ENCODE peak calls at places on chromosomes 1 and 21, in four cellular contexts. One of them, this sample, is unnamed.

GRCh38 chr1:156639601-156640101 is 2.3 kb upstream of the BCAN start:
- DNase-seq in glutamatergic neuron: no peak
- DNase-seq in PC-3: peak
- DNase-seq in lower leg skin: no peak
- DNase-seq in this sample: no peak

GRCh38 chr1:224430511-224431113 is 4.0 kb downstream of the WDR26 start:
- DNase-seq in lower leg skin: no peak
- DNase-seq in PC-3: peak
- DNase-seq in glutamatergic neuron: no peak
- DNase-seq in this sample: no peak

GRCh38 chr1:178551940-178552339 is 39.0 kb downstream of the TEX35 start:
- DNase-seq in lower leg skin: no peak
- DNase-seq in PC-3: no peak
- DNase-seq in glutamatergic neuron: no peak
- DNase-seq in this sample: no peak

GRCh38 chr1:77095231-77095630 is 124.0 kb downstream of the PIGK start:
- DNase-seq in PC-3: no peak
- DNase-seq in lower leg skin: no peak
- DNase-seq in glutamatergic neuron: no peak
- DNase-seq in this sample: no peak

GRCh38 chr1:16464917-16465625 is 24.5 kb downstream of the NECAP2 start:
- DNase-seq in PC-3: no peak
- DNase-seq in glutamatergic neuron: no peak
- DNase-seq in lower leg skin: no peak
- DNase-seq in this sample: no peak

GRCh38 chr1:23376890-23377811 is 7.5 kb upstream of the ZNF436 start:
- DNase-seq in PC-3: peak
- DNase-seq in glutamatergic neuron: no peak
- DNase-seq in lower leg skin: no peak
- DNase-seq in this sample: peak

GRCh38 chr1:44417351-44418021 is 12.4 kb downstream of the RNF220 start:
- DNase-seq in lower leg skin: no peak
- DNase-seq in PC-3: no peak
- DNase-seq in glutamatergic neuron: peak
- DNase-seq in this sample: no peak

GRCh38 chr1:1758059-1758621 is 20.1 kb downstream of the NADK start:
- DNase-seq in PC-3: peak
- DNase-seq in glutamatergic neuron: no peak
- DNase-seq in lower leg skin: no peak
- DNase-seq in this sample: no peak

GRCh38 chr1:189693140-189693539 is 784.5 kb downstream of the BRINP3 start:
- DNase-seq in glutamatergic neuron: no peak
- DNase-seq in lower leg skin: no peak
- DNase-seq in PC-3: peak
- DNase-seq in this sample: no peak

GRCh38 chr21:28712396-28712795 is 280.3 kb downstream of the LTN1 start:
- DNase-seq in lower leg skin: no peak
- DNase-seq in PC-3: no peak
- DNase-seq in glutamatergic neuron: no peak
- DNase-seq in this sample: no peak

GRCh38 chr1:41474490-41475271 is 9.8 kb downstream of the EDN2 start:
- DNase-seq in lower leg skin: peak
- DNase-seq in PC-3: no peak
- DNase-seq in glutamatergic neuron: peak
- DNase-seq in this sample: no peak

GRCh38 chr1:78715181-78715661 is 65.6 kb downstream of the IFI44 start:
- DNase-seq in lower leg skin: no peak
- DNase-seq in glutamatergic neuron: no peak
- DNase-seq in PC-3: peak
- DNase-seq in this sample: no peak

GRCh38 chr1:51421961-51422360 is 91.6 kb upstream of the TTC39A start:
- DNase-seq in PC-3: peak
- DNase-seq in lower leg skin: no peak
- DNase-seq in glutamatergic neuron: no peak
- DNase-seq in this sample: peak

GRCh38 chr1:184255560-184255959 is 131.3 kb upstream of the C1orf21 start:
- DNase-seq in glutamatergic neuron: no peak
- DNase-seq in lower leg skin: no peak
- DNase-seq in PC-3: no peak
- DNase-seq in this sample: no peak

GRCh38 chr1:184888505-184888904 is 85.8 kb downstream of the NIBAN1 start:
- DNase-seq in glutamatergic neuron: no peak
- DNase-seq in lower leg skin: no peak
- DNase-seq in PC-3: peak
- DNase-seq in this sample: no peak

GRCh38 chr1:24417681-24418080 is 2.1 kb downstream of the NIPAL3 start:
- DNase-seq in lower leg skin: no peak
- DNase-seq in glutamatergic neuron: no peak
- DNase-seq in PC-3: peak
- DNase-seq in this sample: no peak

GRCh38 chr21:38351961-38352521 is 95.2 kb downstream of the KCNJ15 start:
- DNase-seq in lower leg skin: no peak
- DNase-seq in glutamatergic neuron: no peak
- DNase-seq in PC-3: peak
- DNase-seq in this sample: peak

GRCh38 chr1:179867493-179868330 is 9.9 kb downstream of the TOR1AIP2 start:
- DNase-seq in glutamatergic neuron: peak
- DNase-seq in PC-3: peak
- DNase-seq in lower leg skin: no peak
- DNase-seq in this sample: no peak

GRCh38 chr1:179247923-179248322 is 18.4 kb upstream of the ABL2 start:
- DNase-seq in glutamatergic neuron: no peak
- DNase-seq in lower leg skin: no peak
- DNase-seq in PC-3: no peak
- DNase-seq in this sample: no peak

GRCh38 chr1:113534130-113534817 is 144.0 kb downstream of the MAGI3 start:
- DNase-seq in PC-3: no peak
- DNase-seq in glutamatergic neuron: no peak
- DNase-seq in lower leg skin: no peak
- DNase-seq in this sample: no peak

GRCh38 chr1:22153653-22154052 is 10.8 kb upstream of the WNT4 start:
- DNase-seq in glutamatergic neuron: no peak
- DNase-seq in PC-3: no peak
- DNase-seq in lower leg skin: no peak
- DNase-seq in this sample: no peak

GRCh38 chr1:13469343-13469742 is 44.5 kb downstream of the LRRC38 start:
- DNase-seq in glutamatergic neuron: no peak
- DNase-seq in PC-3: peak
- DNase-seq in lower leg skin: no peak
- DNase-seq in this sample: no peak

GRCh38 chr21:34166468-34166867 is 93.1 kb downstream of the MRPS6 start:
- DNase-seq in glutamatergic neuron: no peak
- DNase-seq in PC-3: no peak
- DNase-seq in lower leg skin: peak
- DNase-seq in this sample: no peak

GRCh38 chr1:210726621-210727020 is 397.9 kb downstream of the HHAT start:
- DNase-seq in PC-3: peak
- DNase-seq in lower leg skin: no peak
- DNase-seq in glutamatergic neuron: no peak
- DNase-seq in this sample: no peak

GRCh38 chr1:38555594-38555993 is 304.0 kb downstream of the RRAGC start:
- DNase-seq in lower leg skin: no peak
- DNase-seq in PC-3: no peak
- DNase-seq in glutamatergic neuron: no peak
- DNase-seq in this sample: no peak

GRCh38 chr1:4172659-4173599 is 272.9 kb upstream of the C1orf174 start:
- DNase-seq in PC-3: peak
- DNase-seq in glutamatergic neuron: no peak
- DNase-seq in lower leg skin: peak
- DNase-seq in this sample: no peak

GRCh38 chr21:35019631-35020032 is 29.5 kb downstream of the RUNX1 start:
- DNase-seq in glutamatergic neuron: no peak
- DNase-seq in PC-3: peak
- DNase-seq in lower leg skin: peak
- DNase-seq in this sample: no peak

GRCh38 chr1:11851171-11851570 is 3.6 kb upstream of the NPPA start:
- DNase-seq in glutamatergic neuron: no peak
- DNase-seq in lower leg skin: no peak
- DNase-seq in PC-3: no peak
- DNase-seq in this sample: no peak

GRCh38 chr1:89538361-89538760 is 13.7 kb downstream of the LRRC8B start:
- DNase-seq in lower leg skin: no peak
- DNase-seq in glutamatergic neuron: no peak
- DNase-seq in PC-3: no peak
- DNase-seq in this sample: no peak

GRCh38 chr1:8447616-8448150 is 129.8 kb downstream of the SLC45A1 start:
- DNase-seq in glutamatergic neuron: no peak
- DNase-seq in lower leg skin: no peak
- DNase-seq in PC-3: no peak
- DNase-seq in this sample: no peak

GRCh38 chr1:8438449-8438848 is 120.5 kb downstream of the SLC45A1 start:
- DNase-seq in PC-3: no peak
- DNase-seq in glutamatergic neuron: no peak
- DNase-seq in lower leg skin: no peak
- DNase-seq in this sample: no peak

GRCh38 chr1:8441466-8441865 is 123.6 kb downstream of the SLC45A1 start:
- DNase-seq in lower leg skin: no peak
- DNase-seq in PC-3: no peak
- DNase-seq in glutamatergic neuron: no peak
- DNase-seq in this sample: no peak

GRCh38 chr1:8439015-8439702 is 121.2 kb downstream of the SLC45A1 start:
- DNase-seq in glutamatergic neuron: peak
- DNase-seq in lower leg skin: peak
- DNase-seq in PC-3: no peak
- DNase-seq in this sample: peak

DNA sequence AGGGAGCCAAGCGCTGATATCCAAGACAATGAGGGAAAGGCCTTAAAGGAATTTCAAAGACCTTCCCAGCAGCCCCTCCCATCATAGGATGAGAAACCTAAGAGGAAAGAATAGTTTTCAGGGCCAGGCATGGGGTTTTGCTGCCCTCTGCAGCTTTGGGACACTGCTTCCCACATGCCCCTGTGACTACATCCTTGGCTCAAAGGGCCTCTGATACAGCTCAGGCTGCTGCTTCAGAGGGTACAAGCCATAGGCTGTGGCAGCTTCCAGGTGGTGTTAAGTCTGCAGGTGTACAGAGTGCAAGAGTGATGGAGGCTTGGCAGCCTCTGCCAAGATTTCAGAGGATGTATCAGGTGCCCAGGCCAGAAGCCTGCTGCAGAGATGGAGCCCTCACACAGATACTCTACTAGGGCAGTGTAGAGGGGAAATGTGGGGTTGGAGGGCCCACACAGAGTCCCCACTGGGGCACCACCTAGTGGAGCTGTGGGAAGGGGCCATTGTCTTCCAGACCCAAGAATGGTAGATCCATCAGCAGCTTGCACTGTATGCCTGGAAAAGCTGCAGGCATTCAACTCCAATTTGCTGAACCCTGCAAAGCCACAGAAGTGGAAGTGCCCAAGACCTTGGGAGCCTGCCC is 125.8 kb downstream of the SLC45A1 start:
- DNase-seq in PC-3: peak
- DNase-seq in lower leg skin: no peak
- DNase-seq in glutamatergic neuron: no peak
- DNase-seq in this sample: no peak
- TF ChIP-seq CTCF in PC-3: peak
- TF ChIP-seq CTCF in lower leg skin: no peak
- TF ChIP-seq CTCF in glutamatergic neuron: no peak
- TF ChIP-seq CTCF in this sample: no peak

GRCh38 chr1:204929487-204930185 is 59.0 kb downstream of the NFASC start:
- DNase-seq in glutamatergic neuron: no peak
- DNase-seq in PC-3: no peak
- DNase-seq in lower leg skin: peak
- DNase-seq in this sample: no peak
- TF ChIP-seq CTCF in glutamatergic neuron: no peak
- TF ChIP-seq CTCF in PC-3: no peak
- TF ChIP-seq CTCF in lower leg skin: no peak
- TF ChIP-seq CTCF in this sample: no peak

GRCh38 chr21:41745971-41746743 is 20.7 kb downstream of the RIPK4 start:
- DNase-seq in PC-3: no peak
- DNase-seq in lower leg skin: no peak
- DNase-seq in glutamatergic neuron: no peak
- DNase-seq in this sample: no peak
- TF ChIP-seq CTCF in PC-3: peak
- TF ChIP-seq CTCF in lower leg skin: no peak
- TF ChIP-seq CTCF in glutamatergic neuron: no peak
- TF ChIP-seq CTCF in this sample: no peak

GRCh38 chr1:6984533-6984932 is 199.3 kb downstream of the CAMTA1 start:
- DNase-seq in lower leg skin: no peak
- DNase-seq in glutamatergic neuron: no peak
- DNase-seq in PC-3: no peak
- DNase-seq in this sample: no peak

GRCh38 chr1:6981595-6981994 is 196.3 kb downstream of the CAMTA1 start:
- DNase-seq in PC-3: no peak
- DNase-seq in lower leg skin: no peak
- DNase-seq in glutamatergic neuron: no peak
- DNase-seq in this sample: no peak

GRCh38 chr1:6982860-6983259 is 197.6 kb downstream of the CAMTA1 start:
- DNase-seq in glutamatergic neuron: no peak
- DNase-seq in lower leg skin: no peak
- DNase-seq in PC-3: peak
- DNase-seq in this sample: no peak

GRCh38 chr1:6984996-6985395 is 199.7 kb downstream of the CAMTA1 start:
- DNase-seq in lower leg skin: no peak
- DNase-seq in glutamatergic neuron: no peak
- DNase-seq in PC-3: no peak
- DNase-seq in this sample: no peak

DNA sequence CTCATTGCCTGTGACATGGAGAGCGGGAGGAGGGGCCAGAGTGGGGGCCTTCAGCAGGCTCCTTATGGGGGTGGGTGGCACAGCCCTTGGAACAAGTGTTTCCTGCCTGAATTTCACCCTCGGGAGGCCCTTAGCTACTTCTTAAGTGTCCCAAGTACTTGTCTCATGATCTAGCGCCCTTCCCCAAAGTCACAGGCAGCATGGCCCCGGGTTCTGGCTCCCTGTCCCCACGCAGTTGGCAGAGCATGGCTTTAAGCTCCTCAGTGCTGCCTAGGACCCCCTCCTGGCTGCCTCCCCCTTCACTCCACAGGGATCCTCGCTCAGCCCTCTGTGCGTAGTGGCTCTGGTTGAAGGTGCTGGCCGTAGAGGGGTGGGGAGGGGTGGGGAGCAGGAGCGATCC is 197.2 kb downstream of the CAMTA1 start:
- DNase-seq in glutamatergic neuron: no peak
- DNase-seq in PC-3: no peak
- DNase-seq in lower leg skin: no peak
- DNase-seq in this sample: no peak
- TF ChIP-seq CTCF in glutamatergic neuron: no peak
- TF ChIP-seq CTCF in PC-3: no peak
- TF ChIP-seq CTCF in lower leg skin: no peak
- TF ChIP-seq CTCF in this sample: no peak

This sample was measured in AG09319.